ENCODE peak calls at places on chromosomes 11 and 22, in eight cellular contexts. F is hepatocyte; R is cardiac muscle cell; N is psoas muscle; O is effector memory CD4-positive, alpha-beta T cell; W is mammary epithelial cell; Y is lower lobe of right lung; X is neural progenitor cell. M is an unnamed sample.

GRCh38 chr11:16217631-16218030 is 138.7 kb downstream of the SOX6 start:
- DNase-seq in R (no peak), O (no peak), Y (no peak), W (no peak), F (no peak), X (no peak), N (no peak), M (no peak)

GRCh38 chr11:130216591-130217132 is 57.1 kb downstream of the ST14 start:
- DNase-seq in O (no peak), W (no peak), F (no peak), R (no peak), Y (peak; percentile 37), X (no peak), N (no peak), M (no peak)

GRCh38 chr11:86460461-86461404 is 86.0 kb downstream of the CCDC81 start:
- DNase-seq in W (no peak), X (peak; percentile 21), Y (no peak), O (no peak), F (no peak), R (no peak), N (no peak), M (no peak)

GRCh38 chr11:83087035-83087434 is 15.3 kb upstream of the RAB30 start:
- DNase-seq in W (no peak), N (no peak), O (no peak), R (no peak), Y (no peak), X (no peak), F (peak; percentile 12), M (no peak)

GRCh38 chr11:45382133-45382878 is 96.2 kb upstream of the SYT13 start:
- DNase-seq in Y (no peak), R (no peak), W (no peak), X (no peak), O (no peak), N (no peak), F (no peak), M (no peak)

GRCh38 chr11:14971865-14972580 is at the start of gene CALCA:
- DNase-seq in N (no peak), R (peak; percentile 19), W (no peak), F (no peak), Y (no peak), X (peak; percentile 57), O (no peak), M (no peak)

GRCh38 chr11:20158597-20159257 is 1.5 kb downstream of the DBX1 start:
- DNase-seq in Y (peak; percentile 53), R (peak; percentile 92), W (peak; percentile 44), O (no peak), N (peak; percentile 44), F (peak; percentile 82), X (peak; percentile 95), M (no peak)

GRCh38 chr11:12242071-12242672 is 131.8 kb downstream of the MICAL2 start:
- DNase-seq in Y (no peak), F (no peak), N (no peak), W (no peak), R (no peak), X (no peak), O (no peak), M (no peak)

GRCh38 chr11:85540635-85541034 is 86.5 kb downstream of the DLG2 start:
- DNase-seq in O (no peak), N (no peak), F (no peak), W (no peak), X (peak; percentile 30), R (no peak), Y (no peak), M (no peak)

GRCh38 chr22:50505776-50506610 is 1.5 kb downstream of the LMF2 start:
- DNase-seq in Y (peak; percentile 57), O (no peak), R (no peak), N (no peak), W (no peak), X (no peak), F (peak; percentile 7), M (no peak)

GRCh38 chr11:7606496-7606895 is 66.8 kb downstream of the CYB5R2 start:
- DNase-seq in Y (no peak), X (no peak), W (no peak), N (no peak), O (no peak), F (no peak), R (no peak), M (no peak)

GRCh38 chr11:47338396-47339241 is 13.9 kb downstream of the MYBPC3 start:
- DNase-seq in F (no peak), N (no peak), X (no peak), O (no peak), W (no peak), Y (no peak), R (no peak), M (no peak)

GRCh38 chr11:77506857-77507256 is 33.0 kb upstream of the PAK1 start:
- DNase-seq in W (peak; percentile 91), Y (no peak), O (no peak), X (no peak), F (peak; percentile 9), N (no peak), R (no peak), M (peak; percentile 77)

GRCh38 chr11:56852131-56852530 is 103.6 kb upstream of the OR9G4 start:
- DNase-seq in Y (no peak), R (no peak), F (no peak), W (peak; percentile 72), N (no peak), X (no peak), O (no peak), M (peak; percentile 57)

GRCh38 chr11:17968206-17968605 is 44.6 kb downstream of the SERGEF start:
- DNase-seq in O (no peak), N (no peak), R (no peak), Y (no peak), X (no peak), F (no peak), W (no peak), M (no peak)

GRCh38 chr22:47073101-47073500 is 310.7 kb downstream of the TBC1D22A start:
- DNase-seq in N (no peak), R (no peak), Y (no peak), X (no peak), W (no peak), F (no peak), O (no peak), M (no peak)

GRCh38 chr11:8258289-8258688 is 5.4 kb downstream of the LMO1 start:
- DNase-seq in N (peak; percentile 52), R (no peak), X (no peak), O (no peak), W (no peak), F (no peak), Y (peak; percentile 41), M (no peak)

GRCh38 chr11:30197869-30198268 is 32.9 kb upstream of the FSHB start:
- DNase-seq in R (no peak), X (no peak), Y (no peak), F (no peak), N (no peak), W (peak; percentile 96), O (no peak), M (peak; percentile 89)

GRCh38 chr11:119918356-119918755 is 189.4 kb upstream of the NECTIN1 start:
- DNase-seq in R (no peak), F (no peak), X (no peak), Y (no peak), W (peak; percentile 6), N (no peak), O (no peak), M (no peak)

GRCh38 chr11:67390947-67391303 is 861 bp upstream of the RAD9A start:
- DNase-seq in Y (no peak), R (no peak), X (no peak), O (no peak), F (no peak), N (no peak), W (no peak), M (no peak)

GRCh38 chr22:46641829-46642266 is 21.7 kb downstream of the GRAMD4 start:
- DNase-seq in O (no peak), W (no peak), F (no peak), Y (no peak), R (no peak), X (no peak), N (no peak), M (no peak)

GRCh38 chr11:69703711-69704507 is at the start of gene FGF19:
- DNase-seq in X (peak; percentile 78), R (no peak), W (peak; percentile 22), N (no peak), O (no peak), Y (no peak), F (peak; percentile 56), M (no peak)

GRCh38 chr11:10934293-10934850 is 76.5 kb upstream of the ZBED5 start:
- DNase-seq in X (no peak), O (no peak), N (no peak), R (peak; percentile 29), W (peak; percentile 43), F (no peak), Y (no peak), M (no peak)
- H3K27ac ChIP-seq in X (no peak overlapping the region), O (no peak overlapping the region), N (peak overlapping the region; percentile 65), R (no peak overlapping the region), W (peak overlapping the region; percentile 19), F (peak overlapping the region; percentile 82), Y (peak overlapping the region; percentile 76), M (peak overlapping the region; percentile 38)

DNA sequence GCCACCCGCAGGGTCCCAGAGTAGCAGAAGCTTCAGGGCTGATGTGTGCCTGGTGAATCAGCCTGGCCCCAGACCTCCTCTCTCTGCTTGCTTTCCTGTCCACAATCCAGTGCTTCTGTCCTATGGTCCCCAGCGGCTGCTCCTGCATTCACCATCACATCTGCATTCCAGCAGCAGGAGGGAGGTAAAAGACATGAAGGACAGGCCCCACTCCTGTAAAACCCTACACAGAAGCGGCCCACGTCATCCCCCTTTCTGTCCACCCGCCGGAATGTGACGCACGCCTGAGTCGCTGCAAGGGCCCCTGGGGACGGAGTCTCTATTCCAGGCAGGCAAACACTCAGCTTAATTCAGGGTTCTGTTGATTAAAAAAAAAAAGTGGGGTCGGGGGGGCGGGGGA is 58.3 kb downstream of the CDKN1C start:
- DNase-seq in F (no peak), W (no peak), N (peak; percentile 19), O (no peak), R (no peak), Y (peak; percentile 19), X (no peak), M (no peak)
- H3K27ac ChIP-seq in F (peak overlapping the region; percentile 95), W (no peak overlapping the region), N (peak overlapping the region; percentile 71), O (no peak overlapping the region), R (no peak overlapping the region), Y (peak overlapping the region; percentile 80), X (no peak overlapping the region), M (no peak overlapping the region)

GRCh38 chr11:35138949-35139881 is at the start of gene CD44:
- DNase-seq in Y (peak; percentile 85), R (peak; percentile 42), N (peak; percentile 70), F (peak; percentile 51), W (peak; percentile 89), O (peak; percentile 79), X (peak; percentile 59), M (no peak)
- H3K27ac ChIP-seq in Y (peak within 1 kb of the TSS; percentile 97), R (no peak within 1 kb of the TSS), N (peak within 1 kb of the TSS; percentile 58), F (peak within 1 kb of the TSS; percentile 45), W (peak within 1 kb of the TSS; percentile 95), O (peak within 1 kb of the TSS; percentile 97), X (no peak within 1 kb of the TSS), M (peak within 1 kb of the TSS; percentile 97)

GRCh38 chr11:44016546-44017442 is 31.0 kb upstream of the ACCSL start:
- DNase-seq in N (no peak), W (no peak), R (no peak), Y (no peak), F (peak; percentile 1), O (no peak), X (no peak), M (no peak)
- H3K27ac ChIP-seq in N (no peak overlapping the region), W (no peak overlapping the region), R (no peak overlapping the region), Y (no peak overlapping the region), F (no peak overlapping the region), O (no peak overlapping the region), X (no peak overlapping the region), M (no peak overlapping the region)